ENCODE peak calls at places on chromosomes 6 and 20, in eight cellular contexts. One of them, this sample, is unnamed.

GRCh38 chr6:84033523-84034451 is at the start of gene MRAP2:
- DNase-seq in spleen: no peak
- DNase-seq in heart right ventricle: peak
- DNase-seq in body of pancreas: peak
- DNase-seq in CD8-positive, alpha-beta T cell: no peak
- DNase-seq in IMR-90: no peak
- DNase-seq in tibial artery: peak
- DNase-seq in brain microvascular endothelial cell: peak
- DNase-seq in this sample: peak

GRCh38 chr20:63774348-63774735 is 34.8 kb downstream of the SLC2A4RG start:
- DNase-seq in brain microvascular endothelial cell: no peak
- DNase-seq in CD8-positive, alpha-beta T cell: no peak
- DNase-seq in spleen: peak
- DNase-seq in tibial artery: no peak
- DNase-seq in heart right ventricle: no peak
- DNase-seq in IMR-90: no peak
- DNase-seq in body of pancreas: no peak
- DNase-seq in this sample: peak

GRCh38 chr6:137765044-137765443 is 102.0 kb upstream of the TNFAIP3 start:
- DNase-seq in heart right ventricle: no peak
- DNase-seq in IMR-90: no peak
- DNase-seq in tibial artery: no peak
- DNase-seq in spleen: no peak
- DNase-seq in brain microvascular endothelial cell: no peak
- DNase-seq in CD8-positive, alpha-beta T cell: no peak
- DNase-seq in body of pancreas: no peak
- DNase-seq in this sample: no peak

GRCh38 chr6:127550403-127550802 is 26.6 kb upstream of the C6orf58 start:
- DNase-seq in IMR-90: peak
- DNase-seq in body of pancreas: no peak
- DNase-seq in brain microvascular endothelial cell: no peak
- DNase-seq in spleen: no peak
- DNase-seq in CD8-positive, alpha-beta T cell: no peak
- DNase-seq in heart right ventricle: no peak
- DNase-seq in tibial artery: no peak
- DNase-seq in this sample: no peak

GRCh38 chr6:149815788-149816187 is 48.4 kb downstream of the LRP11 start:
- DNase-seq in body of pancreas: no peak
- DNase-seq in tibial artery: no peak
- DNase-seq in spleen: no peak
- DNase-seq in brain microvascular endothelial cell: no peak
- DNase-seq in heart right ventricle: no peak
- DNase-seq in IMR-90: no peak
- DNase-seq in CD8-positive, alpha-beta T cell: no peak
- DNase-seq in this sample: no peak

GRCh38 chr6:17018425-17018824 is 83.4 kb upstream of the STMND1 start:
- DNase-seq in heart right ventricle: no peak
- DNase-seq in body of pancreas: no peak
- DNase-seq in spleen: no peak
- DNase-seq in tibial artery: no peak
- DNase-seq in CD8-positive, alpha-beta T cell: no peak
- DNase-seq in brain microvascular endothelial cell: no peak
- DNase-seq in IMR-90: peak
- DNase-seq in this sample: no peak

GRCh38 chr6:89037156-89037900 is 43.2 kb upstream of the PNRC1 start:
- DNase-seq in spleen: no peak
- DNase-seq in brain microvascular endothelial cell: no peak
- DNase-seq in CD8-positive, alpha-beta T cell: no peak
- DNase-seq in heart right ventricle: no peak
- DNase-seq in IMR-90: no peak
- DNase-seq in tibial artery: no peak
- DNase-seq in body of pancreas: no peak
- DNase-seq in this sample: peak

GRCh38 chr20:54093423-54094267 is 23.3 kb upstream of the BCAS1 start:
- DNase-seq in CD8-positive, alpha-beta T cell: no peak
- DNase-seq in body of pancreas: no peak
- DNase-seq in IMR-90: no peak
- DNase-seq in tibial artery: no peak
- DNase-seq in brain microvascular endothelial cell: no peak
- DNase-seq in heart right ventricle: no peak
- DNase-seq in spleen: no peak
- DNase-seq in this sample: no peak

GRCh38 chr6:157246048-157246630 is 77.2 kb downstream of the TMEM242 start:
- DNase-seq in CD8-positive, alpha-beta T cell: no peak
- DNase-seq in brain microvascular endothelial cell: no peak
- DNase-seq in heart right ventricle: no peak
- DNase-seq in tibial artery: no peak
- DNase-seq in IMR-90: no peak
- DNase-seq in spleen: peak
- DNase-seq in body of pancreas: no peak
- DNase-seq in this sample: no peak

GRCh38 chr6:112296694-112297093 is 42.3 kb upstream of the LAMA4 start:
- DNase-seq in heart right ventricle: no peak
- DNase-seq in body of pancreas: no peak
- DNase-seq in IMR-90: peak
- DNase-seq in tibial artery: no peak
- DNase-seq in CD8-positive, alpha-beta T cell: no peak
- DNase-seq in spleen: no peak
- DNase-seq in brain microvascular endothelial cell: no peak
- DNase-seq in this sample: no peak

GRCh38 chr6:169936355-169936975 is 185.0 kb downstream of the ERMARD start:
- DNase-seq in IMR-90: no peak
- DNase-seq in spleen: no peak
- DNase-seq in heart right ventricle: no peak
- DNase-seq in tibial artery: no peak
- DNase-seq in CD8-positive, alpha-beta T cell: no peak
- DNase-seq in brain microvascular endothelial cell: no peak
- DNase-seq in body of pancreas: no peak
- DNase-seq in this sample: no peak

GRCh38 chr20:44431502-44432234 is 44.0 kb upstream of the TTPAL start:
- DNase-seq in body of pancreas: no peak
- DNase-seq in tibial artery: no peak
- DNase-seq in brain microvascular endothelial cell: no peak
- DNase-seq in CD8-positive, alpha-beta T cell: no peak
- DNase-seq in spleen: no peak
- DNase-seq in IMR-90: no peak
- DNase-seq in heart right ventricle: no peak
- DNase-seq in this sample: no peak

GRCh38 chr20:34512266-34512954 is 3.8 kb upstream of the DYNLRB1 start:
- DNase-seq in heart right ventricle: no peak
- DNase-seq in IMR-90: peak
- DNase-seq in body of pancreas: no peak
- DNase-seq in CD8-positive, alpha-beta T cell: no peak
- DNase-seq in spleen: no peak
- DNase-seq in tibial artery: no peak
- DNase-seq in brain microvascular endothelial cell: no peak
- DNase-seq in this sample: no peak

GRCh38 chr6:12152023-12152960 is 137.9 kb upstream of the EDN1 start:
- DNase-seq in body of pancreas: no peak
- DNase-seq in tibial artery: no peak
- DNase-seq in IMR-90: no peak
- DNase-seq in CD8-positive, alpha-beta T cell: no peak
- DNase-seq in brain microvascular endothelial cell: no peak
- DNase-seq in heart right ventricle: no peak
- DNase-seq in spleen: no peak
- DNase-seq in this sample: no peak

GRCh38 chr20:41572010-41572572 is 46.1 kb downstream of the CHD6 start:
- DNase-seq in body of pancreas: peak
- DNase-seq in tibial artery: no peak
- DNase-seq in spleen: no peak
- DNase-seq in brain microvascular endothelial cell: no peak
- DNase-seq in CD8-positive, alpha-beta T cell: no peak
- DNase-seq in heart right ventricle: no peak
- DNase-seq in IMR-90: no peak
- DNase-seq in this sample: no peak

GRCh38 chr20:48681882-48682426 is 145.8 kb downstream of the PREX1 start:
- DNase-seq in IMR-90: no peak
- DNase-seq in heart right ventricle: no peak
- DNase-seq in body of pancreas: no peak
- DNase-seq in tibial artery: no peak
- DNase-seq in brain microvascular endothelial cell: no peak
- DNase-seq in spleen: no peak
- DNase-seq in CD8-positive, alpha-beta T cell: no peak
- DNase-seq in this sample: no peak
- H3K4me3 ChIP-seq in IMR-90: no peak
- H3K4me3 ChIP-seq in heart right ventricle: no peak
- H3K4me3 ChIP-seq in body of pancreas: no peak
- H3K4me3 ChIP-seq in tibial artery: no peak
- H3K4me3 ChIP-seq in brain microvascular endothelial cell: no peak
- H3K4me3 ChIP-seq in spleen: no peak
- H3K4me3 ChIP-seq in CD8-positive, alpha-beta T cell: no peak
- H3K4me3 ChIP-seq in this sample: no peak

GRCh38 chr6:76703285-76703684 is 630.8 kb upstream of the IMPG1 start:
- DNase-seq in body of pancreas: no peak
- DNase-seq in CD8-positive, alpha-beta T cell: no peak
- DNase-seq in IMR-90: no peak
- DNase-seq in tibial artery: no peak
- DNase-seq in spleen: no peak
- DNase-seq in heart right ventricle: no peak
- DNase-seq in brain microvascular endothelial cell: no peak
- DNase-seq in this sample: no peak

GRCh38 chr6:76702187-76702586 is 629.7 kb upstream of the IMPG1 start:
- DNase-seq in IMR-90: no peak
- DNase-seq in brain microvascular endothelial cell: no peak
- DNase-seq in CD8-positive, alpha-beta T cell: no peak
- DNase-seq in tibial artery: no peak
- DNase-seq in body of pancreas: no peak
- DNase-seq in heart right ventricle: no peak
- DNase-seq in spleen: no peak
- DNase-seq in this sample: no peak

GRCh38 chr6:76694779-76695178 is 622.3 kb upstream of the IMPG1 start:
- DNase-seq in heart right ventricle: no peak
- DNase-seq in body of pancreas: no peak
- DNase-seq in brain microvascular endothelial cell: no peak
- DNase-seq in IMR-90: no peak
- DNase-seq in tibial artery: no peak
- DNase-seq in CD8-positive, alpha-beta T cell: no peak
- DNase-seq in spleen: no peak
- DNase-seq in this sample: no peak

GRCh38 chr6:76701610-76702009 is 629.1 kb upstream of the IMPG1 start:
- DNase-seq in body of pancreas: no peak
- DNase-seq in tibial artery: no peak
- DNase-seq in spleen: no peak
- DNase-seq in CD8-positive, alpha-beta T cell: no peak
- DNase-seq in brain microvascular endothelial cell: no peak
- DNase-seq in IMR-90: no peak
- DNase-seq in heart right ventricle: no peak
- DNase-seq in this sample: no peak

DNA sequence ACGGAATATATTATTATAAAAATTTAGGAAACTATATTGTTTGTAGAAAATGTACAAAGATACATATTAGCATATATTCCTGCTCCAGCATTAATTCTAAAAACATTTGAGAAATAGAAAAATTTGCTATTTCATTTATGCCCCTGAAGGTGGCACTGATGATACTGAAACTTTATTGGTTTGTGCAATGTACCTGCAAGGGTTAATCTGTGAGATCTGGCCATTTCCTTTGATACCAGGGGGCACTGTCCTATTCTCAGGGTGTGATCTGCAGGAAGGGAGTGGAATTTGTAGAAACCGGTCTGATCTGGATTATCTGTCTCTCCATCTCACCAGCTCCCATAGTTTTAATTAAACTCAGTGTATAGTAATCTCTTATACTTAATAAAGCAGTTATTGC is 625.1 kb upstream of the IMPG1 start:
- DNase-seq in CD8-positive, alpha-beta T cell: no peak
- DNase-seq in tibial artery: no peak
- DNase-seq in IMR-90: peak
- DNase-seq in spleen: no peak
- DNase-seq in body of pancreas: no peak
- DNase-seq in brain microvascular endothelial cell: peak
- DNase-seq in heart right ventricle: no peak
- DNase-seq in this sample: no peak
- TF ChIP-seq CTCF in CD8-positive, alpha-beta T cell: no peak
- TF ChIP-seq CTCF in tibial artery: no peak
- TF ChIP-seq CTCF in IMR-90: peak
- TF ChIP-seq CTCF in spleen: no peak
- TF ChIP-seq CTCF in body of pancreas: peak
- TF ChIP-seq CTCF in brain microvascular endothelial cell: peak
- TF ChIP-seq CTCF in heart right ventricle: no peak
- TF ChIP-seq CTCF in this sample: no peak

DNA sequence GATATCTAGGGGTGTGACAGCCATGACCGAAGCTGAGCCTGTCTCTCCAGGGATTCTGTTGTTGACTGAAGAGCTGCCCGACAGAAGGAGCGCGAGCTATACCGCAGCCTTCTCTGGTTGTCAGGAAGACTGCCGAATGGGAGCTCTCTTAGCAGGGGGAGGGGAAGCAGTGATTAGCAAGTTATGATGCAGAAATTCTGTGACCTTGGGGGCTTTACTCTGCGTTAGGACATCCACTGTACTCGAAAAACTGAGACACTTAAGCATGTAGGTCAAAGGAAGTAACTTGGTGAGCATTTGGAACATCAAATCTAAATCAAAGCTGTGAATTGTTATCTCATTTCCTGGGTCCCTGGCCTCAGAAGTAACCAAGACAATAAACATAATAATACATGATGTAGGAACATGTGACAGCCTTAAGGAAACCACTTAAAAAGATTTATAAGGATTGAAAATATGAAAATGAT is 84.7 kb downstream of the MAP3K4 start:
- DNase-seq in body of pancreas: no peak
- DNase-seq in spleen: no peak
- DNase-seq in IMR-90: no peak
- DNase-seq in tibial artery: no peak
- DNase-seq in heart right ventricle: no peak
- DNase-seq in CD8-positive, alpha-beta T cell: peak
- DNase-seq in brain microvascular endothelial cell: peak
- DNase-seq in this sample: no peak
- H3K27ac ChIP-seq in body of pancreas: no peak
- H3K27ac ChIP-seq in spleen: no peak
- H3K27ac ChIP-seq in IMR-90: no peak
- H3K27ac ChIP-seq in tibial artery: no peak
- H3K27ac ChIP-seq in heart right ventricle: no peak
- H3K27ac ChIP-seq in CD8-positive, alpha-beta T cell: peak
- H3K27ac ChIP-seq in brain microvascular endothelial cell: peak
- H3K27ac ChIP-seq in this sample: no peak

GRCh38 chr20:57667385-57667784 is 42.4 kb downstream of the PMEPA1 start:
- DNase-seq in CD8-positive, alpha-beta T cell: no peak
- DNase-seq in brain microvascular endothelial cell: no peak
- DNase-seq in IMR-90: no peak
- DNase-seq in body of pancreas: no peak
- DNase-seq in heart right ventricle: no peak
- DNase-seq in spleen: peak
- DNase-seq in tibial artery: no peak
- DNase-seq in this sample: peak

GRCh38 chr20:57666106-57666833 is 43.5 kb downstream of the PMEPA1 start:
- DNase-seq in tibial artery: no peak
- DNase-seq in heart right ventricle: no peak
- DNase-seq in IMR-90: no peak
- DNase-seq in CD8-positive, alpha-beta T cell: no peak
- DNase-seq in body of pancreas: no peak
- DNase-seq in spleen: peak
- DNase-seq in brain microvascular endothelial cell: no peak
- DNase-seq in this sample: no peak

GRCh38 chr20:57666834-57667157 is 43.0 kb downstream of the PMEPA1 start:
- DNase-seq in tibial artery: no peak
- DNase-seq in IMR-90: no peak
- DNase-seq in body of pancreas: no peak
- DNase-seq in brain microvascular endothelial cell: no peak
- DNase-seq in heart right ventricle: no peak
- DNase-seq in CD8-positive, alpha-beta T cell: no peak
- DNase-seq in spleen: peak
- DNase-seq in this sample: peak

GRCh38 chr20:57669626-57670025 is 40.2 kb downstream of the PMEPA1 start:
- DNase-seq in CD8-positive, alpha-beta T cell: no peak
- DNase-seq in brain microvascular endothelial cell: no peak
- DNase-seq in spleen: no peak
- DNase-seq in heart right ventricle: no peak
- DNase-seq in body of pancreas: no peak
- DNase-seq in IMR-90: no peak
- DNase-seq in tibial artery: no peak
- DNase-seq in this sample: no peak

GRCh38 chr20:57667924-57668782 is 41.7 kb downstream of the PMEPA1 start:
- DNase-seq in IMR-90: no peak
- DNase-seq in CD8-positive, alpha-beta T cell: no peak
- DNase-seq in heart right ventricle: no peak
- DNase-seq in brain microvascular endothelial cell: no peak
- DNase-seq in spleen: no peak
- DNase-seq in tibial artery: no peak
- DNase-seq in body of pancreas: peak
- DNase-seq in this sample: peak
- H3K4me3 ChIP-seq in IMR-90: no peak
- H3K4me3 ChIP-seq in CD8-positive, alpha-beta T cell: no peak
- H3K4me3 ChIP-seq in heart right ventricle: no peak
- H3K4me3 ChIP-seq in brain microvascular endothelial cell: no peak
- H3K4me3 ChIP-seq in spleen: no peak
- H3K4me3 ChIP-seq in tibial artery: no peak
- H3K4me3 ChIP-seq in body of pancreas: no peak
- H3K4me3 ChIP-seq in this sample: no peak

This sample was measured in left lung.